ENCODE peak calls at places on chromosome 16, in ten cellular contexts. One of them, this sample, is unnamed.

GRCh38 chr16:73713817-73714495 is 582.7 kb upstream of the PSMD7 start:
- DNase-seq in tibial artery: peak; percentile 24
- DNase-seq in WERI-Rb-1: peak; percentile 53
- DNase-seq in upper lobe of right lung: no peak
- DNase-seq in uterus: no peak
- DNase-seq in adrenal gland: peak; percentile 70
- DNase-seq in Peyer's patch: no peak
- DNase-seq in AG04450: no peak
- DNase-seq in H9: peak; percentile 60
- DNase-seq in body of pancreas: no peak
- DNase-seq in this sample: no peak

GRCh38 chr16:79600636-79601091 is at the start of gene MAF:
- DNase-seq in tibial artery: peak; percentile 94
- DNase-seq in WERI-Rb-1: peak; percentile 8
- DNase-seq in upper lobe of right lung: peak; percentile 95
- DNase-seq in uterus: peak; percentile 95
- DNase-seq in adrenal gland: peak; percentile 97
- DNase-seq in Peyer's patch: peak; percentile 85
- DNase-seq in AG04450: peak; percentile 7
- DNase-seq in H9: peak; percentile 82
- DNase-seq in body of pancreas: peak; percentile 74
- DNase-seq in this sample: peak; percentile 94

GRCh38 chr16:89253548-89254287 is 36.2 kb downstream of the ZNF778 start:
- DNase-seq in tibial artery: no peak
- DNase-seq in WERI-Rb-1: no peak
- DNase-seq in upper lobe of right lung: no peak
- DNase-seq in uterus: no peak
- DNase-seq in adrenal gland: no peak
- DNase-seq in Peyer's patch: no peak
- DNase-seq in AG04450: no peak
- DNase-seq in H9: no peak
- DNase-seq in body of pancreas: no peak
- DNase-seq in this sample: no peak

GRCh38 chr16:88911148-88911945 is 44.9 kb upstream of the PABPN1L start:
- DNase-seq in tibial artery: no peak
- DNase-seq in WERI-Rb-1: no peak
- DNase-seq in upper lobe of right lung: no peak
- DNase-seq in uterus: no peak
- DNase-seq in adrenal gland: no peak
- DNase-seq in Peyer's patch: peak; percentile 68
- DNase-seq in AG04450: no peak
- DNase-seq in H9: no peak
- DNase-seq in body of pancreas: peak; percentile 48
- DNase-seq in this sample: no peak

GRCh38 chr16:9139965-9140364 is 48.5 kb downstream of the HAPSTR1 start:
- DNase-seq in tibial artery: no peak
- DNase-seq in WERI-Rb-1: peak; percentile 57
- DNase-seq in upper lobe of right lung: peak; percentile 13
- DNase-seq in uterus: no peak
- DNase-seq in adrenal gland: no peak
- DNase-seq in Peyer's patch: no peak
- DNase-seq in AG04450: no peak
- DNase-seq in H9: peak; percentile 71
- DNase-seq in body of pancreas: no peak
- DNase-seq in this sample: no peak

GRCh38 chr16:83779881-83780280 is 27.9 kb upstream of the HSBP1 start:
- DNase-seq in tibial artery: no peak
- DNase-seq in WERI-Rb-1: no peak
- DNase-seq in upper lobe of right lung: no peak
- DNase-seq in uterus: no peak
- DNase-seq in adrenal gland: no peak
- DNase-seq in Peyer's patch: no peak
- DNase-seq in AG04450: no peak
- DNase-seq in H9: no peak
- DNase-seq in body of pancreas: no peak
- DNase-seq in this sample: no peak

GRCh38 chr16:46996952-46997458 is 23.5 kb upstream of the DNAJA2 start:
- DNase-seq in tibial artery: no peak
- DNase-seq in WERI-Rb-1: no peak
- DNase-seq in upper lobe of right lung: no peak
- DNase-seq in uterus: no peak
- DNase-seq in adrenal gland: no peak
- DNase-seq in Peyer's patch: no peak
- DNase-seq in AG04450: no peak
- DNase-seq in H9: no peak
- DNase-seq in body of pancreas: no peak
- DNase-seq in this sample: no peak

GRCh38 chr16:89020068-89020924 is 43.3 kb upstream of the CBFA2T3 start:
- DNase-seq in tibial artery: no peak
- DNase-seq in WERI-Rb-1: no peak
- DNase-seq in upper lobe of right lung: no peak
- DNase-seq in uterus: no peak
- DNase-seq in adrenal gland: no peak
- DNase-seq in Peyer's patch: no peak
- DNase-seq in AG04450: no peak
- DNase-seq in H9: no peak
- DNase-seq in body of pancreas: no peak
- DNase-seq in this sample: no peak

GRCh38 chr16:19689342-19689741 is 28.7 kb downstream of the KNOP1 start:
- DNase-seq in tibial artery: no peak
- DNase-seq in WERI-Rb-1: no peak
- DNase-seq in upper lobe of right lung: peak; percentile 6
- DNase-seq in uterus: no peak
- DNase-seq in adrenal gland: no peak
- DNase-seq in Peyer's patch: no peak
- DNase-seq in AG04450: no peak
- DNase-seq in H9: no peak
- DNase-seq in body of pancreas: no peak
- DNase-seq in this sample: no peak

GRCh38 chr16:19691161-19691850 is 26.7 kb downstream of the KNOP1 start:
- DNase-seq in tibial artery: peak; percentile 29
- DNase-seq in WERI-Rb-1: no peak
- DNase-seq in upper lobe of right lung: no peak
- DNase-seq in uterus: no peak
- DNase-seq in adrenal gland: peak; percentile 75
- DNase-seq in Peyer's patch: no peak
- DNase-seq in AG04450: no peak
- DNase-seq in H9: no peak
- DNase-seq in body of pancreas: no peak
- DNase-seq in this sample: no peak

GRCh38 chr16:19687279-19687678 is 30.7 kb downstream of the KNOP1 start:
- DNase-seq in tibial artery: no peak
- DNase-seq in WERI-Rb-1: no peak
- DNase-seq in upper lobe of right lung: peak; percentile 52
- DNase-seq in uterus: no peak
- DNase-seq in adrenal gland: no peak
- DNase-seq in Peyer's patch: no peak
- DNase-seq in AG04450: no peak
- DNase-seq in H9: no peak
- DNase-seq in body of pancreas: no peak
- DNase-seq in this sample: no peak

GRCh38 chr16:19690196-19690595 is 27.8 kb downstream of the KNOP1 start:
- DNase-seq in tibial artery: peak; percentile 40
- DNase-seq in WERI-Rb-1: no peak
- DNase-seq in upper lobe of right lung: peak; percentile 20
- DNase-seq in uterus: no peak
- DNase-seq in adrenal gland: peak; percentile 73
- DNase-seq in Peyer's patch: no peak
- DNase-seq in AG04450: no peak
- DNase-seq in H9: no peak
- DNase-seq in body of pancreas: no peak
- DNase-seq in this sample: no peak

GRCh38 chr16:19688396-19689024 is 29.5 kb downstream of the KNOP1 start:
- DNase-seq in tibial artery: no peak
- DNase-seq in WERI-Rb-1: no peak
- DNase-seq in upper lobe of right lung: peak; percentile 52
- DNase-seq in uterus: no peak
- DNase-seq in adrenal gland: no peak
- DNase-seq in Peyer's patch: no peak
- DNase-seq in AG04450: no peak
- DNase-seq in H9: no peak
- DNase-seq in body of pancreas: no peak
- DNase-seq in this sample: no peak
- H3K27ac ChIP-seq in tibial artery: no peak overlapping the region
- H3K27ac ChIP-seq in WERI-Rb-1: no peak overlapping the region
- H3K27ac ChIP-seq in upper lobe of right lung: no peak overlapping the region
- H3K27ac ChIP-seq in uterus: no peak overlapping the region
- H3K27ac ChIP-seq in adrenal gland: no peak overlapping the region
- H3K27ac ChIP-seq in Peyer's patch: peak overlapping the region; percentile 35
- H3K27ac ChIP-seq in AG04450: no peak overlapping the region
- H3K27ac ChIP-seq in H9: no peak overlapping the region
- H3K27ac ChIP-seq in body of pancreas: no peak overlapping the region
- H3K27ac ChIP-seq in this sample: no peak overlapping the region

DNA sequence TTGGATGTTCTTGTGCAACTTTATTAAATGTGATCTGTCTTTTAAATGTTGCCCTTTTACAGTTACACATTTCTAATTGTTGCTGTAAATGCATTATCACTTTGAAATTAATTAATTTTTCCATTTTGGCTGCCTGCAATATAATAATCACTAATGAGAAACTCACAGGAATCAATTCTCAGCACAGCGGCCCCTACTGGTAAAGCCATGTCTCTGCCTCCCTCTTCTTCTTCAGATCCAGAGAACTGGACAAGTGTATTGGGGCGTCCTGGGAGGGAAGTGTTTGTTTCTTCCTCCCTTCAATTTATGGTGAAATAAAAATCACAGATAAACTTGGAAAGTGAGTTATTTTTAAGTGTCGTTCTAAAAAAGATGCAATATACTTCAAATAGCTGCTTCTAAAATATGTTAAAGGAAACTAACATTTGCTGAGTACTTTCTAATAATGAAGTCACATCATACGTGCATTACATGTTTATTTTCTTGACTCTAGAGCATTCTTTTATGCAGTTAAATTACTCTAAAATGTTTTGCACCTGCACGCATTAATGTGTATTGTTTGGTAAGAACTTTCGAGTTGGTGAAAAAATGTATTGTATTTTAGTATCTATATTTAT is 338.0 kb downstream of the WWOX start:
- DNase-seq in tibial artery: no peak
- DNase-seq in WERI-Rb-1: peak; percentile 35
- DNase-seq in upper lobe of right lung: no peak
- DNase-seq in uterus: no peak
- DNase-seq in adrenal gland: peak; percentile 54
- DNase-seq in Peyer's patch: no peak
- DNase-seq in AG04450: no peak
- DNase-seq in H9: no peak
- DNase-seq in body of pancreas: peak; percentile 27
- DNase-seq in this sample: no peak
- TF ChIP-seq CTCF in tibial artery: peak; percentile 83
- TF ChIP-seq CTCF in WERI-Rb-1: peak; percentile 72
- TF ChIP-seq CTCF in upper lobe of right lung: peak; percentile 95
- TF ChIP-seq CTCF in uterus: peak; percentile 56
- TF ChIP-seq CTCF in adrenal gland: peak; percentile 62
- TF ChIP-seq CTCF in Peyer's patch: peak; percentile 82
- TF ChIP-seq CTCF in AG04450: peak; percentile 39
- TF ChIP-seq CTCF in H9: peak; percentile 97
- TF ChIP-seq CTCF in body of pancreas: peak; percentile 67
- TF ChIP-seq CTCF in this sample: peak; percentile 74

DNA sequence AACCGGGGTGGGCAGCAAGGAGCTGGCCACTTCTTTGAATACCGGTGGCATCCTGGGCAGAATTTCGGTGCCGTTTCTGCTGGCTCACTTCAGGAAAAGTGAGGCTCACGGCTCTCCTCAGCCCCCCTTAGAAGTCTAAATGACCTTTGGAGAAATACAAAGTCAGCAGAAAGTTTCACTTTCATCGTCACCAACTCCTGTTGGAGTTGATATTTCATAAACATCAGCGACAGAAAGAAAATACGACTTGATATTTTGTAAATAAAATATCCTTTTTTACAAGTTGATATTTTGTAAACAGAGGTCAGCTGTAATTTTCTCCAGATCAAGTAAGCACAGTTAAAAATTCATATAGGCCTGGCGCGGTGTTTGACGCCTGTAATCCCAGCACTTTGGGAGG is 781 bp downstream of the ZNF75A start:
- DNase-seq in tibial artery: no peak
- DNase-seq in WERI-Rb-1: no peak
- DNase-seq in upper lobe of right lung: no peak
- DNase-seq in uterus: no peak
- DNase-seq in adrenal gland: no peak
- DNase-seq in Peyer's patch: no peak
- DNase-seq in AG04450: no peak
- DNase-seq in H9: no peak
- DNase-seq in body of pancreas: no peak
- DNase-seq in this sample: no peak
- H3K27ac ChIP-seq in tibial artery: peak overlapping the region; percentile 88
- H3K27ac ChIP-seq in WERI-Rb-1: peak overlapping the region; percentile 97
- H3K27ac ChIP-seq in upper lobe of right lung: peak overlapping the region; percentile 91
- H3K27ac ChIP-seq in uterus: peak overlapping the region; percentile 81
- H3K27ac ChIP-seq in adrenal gland: peak overlapping the region; percentile 94
- H3K27ac ChIP-seq in Peyer's patch: peak overlapping the region; percentile 92
- H3K27ac ChIP-seq in AG04450: peak overlapping the region; percentile 96
- H3K27ac ChIP-seq in H9: no peak overlapping the region
- H3K27ac ChIP-seq in body of pancreas: peak overlapping the region; percentile 88
- H3K27ac ChIP-seq in this sample: no peak overlapping the region

GRCh38 chr16:13453938-13454553 is 465.9 kb upstream of the ERCC4 start:
- DNase-seq in tibial artery: no peak
- DNase-seq in WERI-Rb-1: peak; percentile 55
- DNase-seq in upper lobe of right lung: no peak
- DNase-seq in uterus: no peak
- DNase-seq in adrenal gland: peak; percentile 74
- DNase-seq in Peyer's patch: no peak
- DNase-seq in AG04450: no peak
- DNase-seq in H9: no peak
- DNase-seq in body of pancreas: peak; percentile 25
- DNase-seq in this sample: peak; percentile 37
- TF ChIP-seq CTCF in tibial artery: no peak
- TF ChIP-seq CTCF in WERI-Rb-1: peak; percentile 49
- TF ChIP-seq CTCF in upper lobe of right lung: peak; percentile 47
- TF ChIP-seq CTCF in uterus: no peak
- TF ChIP-seq CTCF in adrenal gland: peak; percentile 48
- TF ChIP-seq CTCF in Peyer's patch: peak; percentile 11
- TF ChIP-seq CTCF in AG04450: no peak
- TF ChIP-seq CTCF in H9: peak; percentile 92
- TF ChIP-seq CTCF in body of pancreas: peak; percentile 60
- TF ChIP-seq CTCF in this sample: peak; percentile 69

GRCh38 chr16:72291531-72291981 is 119.6 kb upstream of the PMFBP1 start:
- DNase-seq in tibial artery: no peak
- DNase-seq in WERI-Rb-1: no peak
- DNase-seq in upper lobe of right lung: no peak
- DNase-seq in uterus: no peak
- DNase-seq in adrenal gland: no peak
- DNase-seq in Peyer's patch: no peak
- DNase-seq in AG04450: peak; percentile 70
- DNase-seq in H9: no peak
- DNase-seq in body of pancreas: no peak
- DNase-seq in this sample: peak; percentile 96
- H3K27ac ChIP-seq in tibial artery: peak overlapping the region; percentile 75
- H3K27ac ChIP-seq in WERI-Rb-1: no peak overlapping the region
- H3K27ac ChIP-seq in upper lobe of right lung: no peak overlapping the region
- H3K27ac ChIP-seq in uterus: peak overlapping the region; percentile 7
- H3K27ac ChIP-seq in adrenal gland: peak overlapping the region; percentile 34
- H3K27ac ChIP-seq in Peyer's patch: peak overlapping the region; percentile 5
- H3K27ac ChIP-seq in AG04450: peak overlapping the region; percentile 87
- H3K27ac ChIP-seq in H9: no peak overlapping the region
- H3K27ac ChIP-seq in body of pancreas: no peak overlapping the region
- H3K27ac ChIP-seq in this sample: peak overlapping the region; percentile 82

This sample was measured in foreskin keratinocyte.